ENCODE peak calls at places on chromosomes 3 and 15, in nine cellular contexts. V, X, A, M, G, R, J, W and T are unnamed samples.
A peak's percentile ranks its signal among the peaks of the same experiment; 100 is the strongest.

GRCh38 chr15:25441111-25441510 is 2.3 kb upstream of the UBE3A start:
- DNase-seq in J (no peak), M (no peak), R (no peak), A (no peak), W (no peak), G (no peak), X (no peak), V (no peak), T (no peak)

GRCh38 chr3:143597774-143598652 is 250.3 kb downstream of the SLC9A9 start:
- DNase-seq in J (no peak), V (no peak), R (no peak), M (no peak), A (no peak), G (no peak), X (no peak), W (no peak), T (no peak)

GRCh38 chr3:72549819-72550581 is 298.2 kb downstream of the SHQ1 start:
- DNase-seq in X (no peak), W (no peak), M (no peak), A (no peak), J (no peak), G (no peak), V (no peak), R (no peak), T (no peak)

GRCh38 chr3:49554639-49555265 is 475 bp downstream of the BSN start:
- DNase-seq in X (no peak), A (peak; percentile 47), M (no peak), W (no peak), J (peak; percentile 87), G (peak; percentile 92), R (peak; percentile 81), V (peak; percentile 48), T (no peak)

GRCh38 chr3:29275309-29275708 is 5.6 kb upstream of the RBMS3 start:
- DNase-seq in R (no peak), W (no peak), J (no peak), A (no peak), V (peak; percentile 61), M (peak; percentile 54), X (no peak), G (no peak), T (no peak)

GRCh38 chr15:96693990-96694517 is 363.6 kb downstream of the NR2F2 start:
- DNase-seq in W (no peak), V (no peak), J (no peak), M (no peak), A (no peak), X (no peak), R (no peak), G (no peak), T (no peak)

GRCh38 chr3:152586974-152587373 is 248.0 kb upstream of the P2RY1 start:
- DNase-seq in V (no peak), G (no peak), W (no peak), R (no peak), A (no peak), M (no peak), X (no peak), J (no peak), T (no peak)

GRCh38 chr3:186084264-186084663 is 24.6 kb downstream of the ETV5 start:
- DNase-seq in V (no peak), M (no peak), X (no peak), W (no peak), J (no peak), G (no peak), R (no peak), A (no peak), T (no peak)

GRCh38 chr15:97998307-97999071 is 38.0 kb downstream of the ARRDC4 start:
- DNase-seq in A (no peak), W (no peak), G (no peak), V (no peak), M (no peak), X (no peak), J (no peak), R (no peak), T (no peak)

GRCh38 chr3:69855436-69856162 is 116.3 kb downstream of the MITF start:
- DNase-seq in G (no peak), X (no peak), R (no peak), W (no peak), A (no peak), J (no peak), M (peak; percentile 12), V (peak; percentile 48), T (no peak)

GRCh38 chr3:111936191-111936841 is 42.5 kb upstream of the ABHD10 start:
- DNase-seq in R (no peak), M (no peak), G (no peak), W (no peak), X (no peak), A (no peak), J (no peak), V (peak; percentile 66), T (no peak)

GRCh38 chr15:44137750-44138149 is 57.3 kb downstream of the FRMD5 start:
- DNase-seq in V (peak; percentile 28), M (no peak), A (no peak), R (no peak), X (no peak), G (no peak), W (no peak), J (no peak), T (no peak)

GRCh38 chr3:157438371-157438735 is 1.7 kb downstream of the PTX3 start:
- DNase-seq in X (no peak), A (no peak), J (peak; percentile 34), G (peak; percentile 71), M (no peak), V (peak; percentile 58), R (no peak), W (no peak), T (no peak)

GRCh38 chr3:67608034-67608433 is 46.4 kb downstream of the SUCLG2 start:
- DNase-seq in W (no peak), A (no peak), G (no peak), M (no peak), R (no peak), V (no peak), J (no peak), X (no peak), T (no peak)

GRCh38 chr3:195139876-195140240 is 131.1 kb downstream of the XXYLT1 start:
- DNase-seq in A (no peak), R (no peak), X (no peak), V (no peak), G (no peak), W (no peak), M (no peak), J (no peak), T (no peak)

GRCh38 chr3:119296723-119297122 is 2.5 kb downstream of the ARHGAP31 start:
- DNase-seq in J (no peak), R (no peak), X (no peak), W (no peak), V (no peak), M (no peak), G (no peak), A (no peak), T (no peak)

GRCh38 chr3:185796431-185797107 is 28.3 kb downstream of the IGF2BP2 start:
- DNase-seq in J (no peak), X (no peak), W (no peak), R (no peak), A (no peak), M (no peak), G (no peak), V (peak; percentile 51), T (peak; percentile 79)

GRCh38 chr15:83108266-83109219 is 1.1 kb downstream of the TM6SF1 start:
- DNase-seq in G (no peak), J (no peak), X (no peak), W (no peak), R (peak; percentile 84), V (peak; percentile 70), A (no peak), M (no peak), T (no peak)

GRCh38 chr3:69179740-69180372 is 57.5 kb upstream of the LMOD3 start:
- DNase-seq in W (no peak), X (no peak), V (no peak), A (no peak), R (no peak), M (no peak), G (no peak), J (no peak), T (no peak)

GRCh38 chr3:149967067-149967685 is 3.5 kb downstream of the PFN2 start:
- DNase-seq in X (no peak), M (no peak), V (peak; percentile 71), R (no peak), W (peak; percentile 50), G (peak; percentile 28), J (no peak), A (no peak), T (peak; percentile 71)

GRCh38 chr3:157029365-157029790 is 130.6 kb downstream of the CCNL1 start:
- DNase-seq in A (no peak), X (no peak), V (no peak), R (no peak), W (no peak), G (no peak), J (no peak), M (no peak), T (no peak)

GRCh38 chr15:74723754-74724334 is 1.5 kb downstream of the CYP1A1 start:
- DNase-seq in G (peak; percentile 89), R (no peak), V (peak; percentile 68), A (no peak), W (peak; percentile 28), M (peak; percentile 5), X (no peak), J (no peak), T (peak; percentile 38)

GRCh38 chr3:153127788-153128187 is 34.2 kb upstream of the RAP2B start:
- DNase-seq in X (no peak), G (no peak), A (no peak), M (no peak), V (no peak), J (no peak), W (no peak), R (no peak), T (no peak)

GRCh38 chr15:57557810-57558209 is 33.9 kb upstream of the MYZAP start:
- DNase-seq in G (no peak), V (no peak), J (no peak), X (no peak), A (no peak), W (no peak), R (no peak), M (no peak), T (no peak)

GRCh38 chr3:192409203-192409837 is 318.0 kb downstream of the FGF12 start:
- DNase-seq in G (peak; percentile 83), R (peak; percentile 65), J (peak; percentile 73), W (peak; percentile 81), M (no peak), X (no peak), A (no peak), V (peak; percentile 7), T (no peak)

GRCh38 chr3:131903988-131904415 is 130.8 kb downstream of the CPNE4 start:
- DNase-seq in G (no peak), X (no peak), M (peak; percentile 75), R (no peak), J (no peak), V (peak; percentile 94), W (no peak), A (no peak), T (no peak)

GRCh38 chr15:44812029-44812517 is 75.7 kb downstream of the TRIM69 start:
- DNase-seq in R (no peak), G (no peak), X (no peak), A (no peak), W (peak; percentile 95), V (no peak), M (no peak), J (peak; percentile 55), T (peak; percentile 90)

GRCh38 chr3:29282431-29283296 is 1.8 kb downstream of the RBMS3 start:
- DNase-seq in G (peak; percentile 17), M (no peak), W (no peak), A (no peak), V (peak; percentile 82), R (no peak), J (no peak), X (no peak), T (no peak)

GRCh38 chr3:93969443-93969842 is 4.3 kb downstream of the PROS1 start:
- DNase-seq in R (no peak), W (no peak), A (no peak), V (peak; percentile 59), J (no peak), M (no peak), G (no peak), X (no peak), T (no peak)

GRCh38 chr3:135191690-135192089 is 396.6 kb downstream of the EPHB1 start:
- DNase-seq in G (peak; percentile 40), W (no peak), R (no peak), J (no peak), V (no peak), X (no peak), M (no peak), A (no peak), T (no peak)

GRCh38 chr15:101647251-101647650 is 4.9 kb downstream of the TM2D3 start:
- DNase-seq in V (no peak), X (no peak), W (no peak), J (no peak), A (no peak), R (no peak), G (no peak), M (no peak), T (no peak)